ENCODE peak calls at places on chromosomes 7 and 10, in nine cellular contexts. S is thoracic aorta; B is lung; Z is lower lobe of right lung; P is H9; J is heart right ventricle; H is right atrium auricular region; D is CD4-positive, alpha-beta memory T cell; F is breast epithelium. T is an unnamed sample. For H3K4me1 and H3K9me3, the result is how much of the 10 kb centered on the place peaks cover.

GRCh38 chr10:63866075-63866746 is 345.0 kb downstream of the REEP3 start:
- DNase-seq in B (peak), D (peak), H (no peak), Z (no peak), S (no peak), F (no peak), P (peak), J (peak), T (peak)

GRCh38 chr7:26990268-26990667 is 105.5 kb downstream of the HOXA1 start:
- DNase-seq in J (no peak), B (no peak), P (no peak), F (no peak), Z (no peak), D (no peak), S (no peak), H (no peak), T (no peak)

GRCh38 chr7:76220185-76221057 is 18.7 kb downstream of the SRRM3 start:
- DNase-seq in J (no peak), D (no peak), Z (no peak), P (peak), H (no peak), F (no peak), B (no peak), S (no peak), T (no peak)

GRCh38 chr10:27536437-27536836 is 32.3 kb downstream of the RAB18 start:
- DNase-seq in P (no peak), Z (no peak), D (no peak), F (no peak), B (no peak), H (no peak), J (no peak), S (no peak), T (no peak)

GRCh38 chr7:75795831-75796285 is 17.7 kb downstream of the CCL24 start:
- DNase-seq in J (peak), Z (peak), B (peak), F (no peak), S (no peak), D (no peak), H (peak), P (no peak), T (no peak)

GRCh38 chr10:26448706-26449435 is 10.7 kb downstream of the APBB1IP start:
- DNase-seq in J (no peak), H (no peak), F (no peak), S (no peak), D (peak), P (no peak), B (no peak), Z (no peak), T (peak)

GRCh38 chr10:13225601-13226000 is 8.6 kb downstream of the UCMA start:
- DNase-seq in P (no peak), D (no peak), S (no peak), F (no peak), J (no peak), H (no peak), Z (no peak), B (no peak), T (no peak)

GRCh38 chr10:43236176-43236850 is 30.6 kb downstream of the RASGEF1A start:
- DNase-seq in B (no peak), S (no peak), P (no peak), D (no peak), Z (peak), F (no peak), H (peak), J (no peak), T (peak)

GRCh38 chr7:127587663-127588018 is 570 bp upstream of the ARF5 start:
- DNase-seq in D (no peak), P (no peak), B (no peak), J (peak), H (no peak), Z (no peak), S (no peak), F (no peak), T (no peak)

GRCh38 chr10:102347236-102347828 is 48.2 kb upstream of the NFKB2 start:
- DNase-seq in H (peak), D (no peak), S (no peak), J (peak), F (peak), Z (peak), B (peak), P (peak), T (no peak)

GRCh38 chr10:69976795-69977546 is 75.7 kb upstream of the MACROH2A2 start:
- DNase-seq in H (no peak), P (no peak), S (no peak), D (no peak), Z (no peak), B (no peak), F (no peak), J (no peak), T (no peak)

GRCh38 chr7:122143376-122143750 is 686 bp downstream of the AASS start:
- DNase-seq in H (peak), Z (no peak), D (no peak), B (no peak), P (no peak), F (peak), J (peak), S (no peak), T (no peak)

GRCh38 chr7:55534262-55534915 is 37.9 kb downstream of the VOPP1 start:
- DNase-seq in D (peak), P (no peak), H (no peak), B (peak), F (no peak), Z (peak), S (no peak), J (peak), T (peak)

GRCh38 chr7:44064791-44065430 is 456 bp downstream of the PGAM2 start:
- DNase-seq in S (no peak), B (no peak), P (no peak), Z (peak), J (no peak), D (no peak), F (peak), H (no peak), T (no peak)

GRCh38 chr10:132503581-132504421 is 33.8 kb upstream of the INPP5A start:
- DNase-seq in F (peak), P (no peak), B (no peak), D (no peak), Z (peak), H (no peak), S (no peak), J (no peak), T (no peak)

GRCh38 chr7:129295015-129295423 is 70.2 kb downstream of the AHCYL2 start:
- DNase-seq in P (no peak), Z (no peak), D (no peak), B (no peak), F (no peak), S (no peak), H (no peak), J (no peak), T (no peak)

GRCh38 chr7:95772298-95772770 is at the start of gene DYNC1I1:
- DNase-seq in P (peak), B (peak), S (peak), F (no peak), H (peak), D (no peak), J (peak), Z (peak), T (no peak)

GRCh38 chr7:90271753-90272152 is 26.8 kb downstream of the CFAP69 start:
- DNase-seq in H (no peak), J (no peak), D (no peak), Z (no peak), B (no peak), P (no peak), F (no peak), S (no peak), T (no peak)

GRCh38 chr7:120272896-120273475 is at the start of gene KCND2:
- DNase-seq in S (no peak), Z (no peak), F (no peak), B (no peak), H (no peak), D (no peak), P (peak), J (no peak), T (no peak)

GRCh38 chr10:14750900-14751575 is 23.7 kb downstream of the FAM107B start:
- DNase-seq in H (no peak), P (no peak), S (no peak), F (no peak), J (peak), Z (no peak), B (no peak), D (no peak), T (no peak)

GRCh38 chr10:17923728-17924127 is 28.0 kb upstream of the SLC39A12 start:
- DNase-seq in F (no peak), Z (no peak), S (peak), P (no peak), J (no peak), D (no peak), B (peak), H (no peak), T (no peak)

GRCh38 chr7:54541941-54542618 is at the start of gene VSTM2A:
- DNase-seq in S (no peak), H (no peak), Z (no peak), P (peak), D (no peak), B (no peak), J (no peak), F (no peak), T (no peak)

GRCh38 chr10:113108180-113108835 is 158.3 kb downstream of the TCF7L2 start:
- DNase-seq in H (no peak), S (no peak), Z (peak), D (peak), B (no peak), J (no peak), F (no peak), P (peak), T (no peak)

GRCh38 chr7:47480576-47481538 is 101.1 kb downstream of the TNS3 start:
- DNase-seq in H (no peak), P (peak), S (no peak), J (no peak), B (no peak), F (no peak), Z (no peak), D (no peak), T (no peak)

GRCh38 chr7:88218836-88219605 is 817 bp downstream of the SRI start:
- DNase-seq in D (peak), B (peak), F (peak), P (peak), Z (peak), S (no peak), H (peak), J (peak), T (peak)

GRCh38 chr10:70440296-70441160 is 953 bp downstream of the NODAL start:
- DNase-seq in J (no peak), Z (no peak), B (no peak), F (no peak), D (peak), H (no peak), P (peak), S (no peak), T (no peak)

GRCh38 chr10:79053481-79054202 is 15.1 kb upstream of the ZMIZ1 start:
- DNase-seq in P (no peak), H (no peak), J (no peak), D (no peak), Z (peak), F (peak), S (no peak), B (no peak), T (no peak)

GRCh38 chr7:150357277-150357676 is 11.3 kb upstream of the REPIN1 start:
- DNase-seq in D (peak), F (no peak), P (no peak), H (no peak), Z (no peak), B (no peak), S (no peak), J (no peak), T (peak)

GRCh38 chr7:75743455-75743859 is 4.7 kb upstream of the HIP1 start:
- DNase-seq in P (no peak), S (no peak), D (no peak), F (no peak), Z (no peak), H (no peak), B (no peak), J (peak), T (no peak)

GRCh38 chr7:41779918-41780317 is 77.0 kb upstream of the INHBA start:
- DNase-seq in Z (no peak), H (no peak), B (no peak), P (no peak), S (no peak), D (no peak), J (no peak), F (no peak), T (no peak)

GRCh38 chr7:107631588-107631987 is 29.0 kb upstream of the SLC26A4 start:
- DNase-seq in Z (no peak), H (no peak), P (no peak), D (no peak), B (no peak), J (no peak), F (no peak), S (no peak), T (no peak)

GRCh38 chr7:3005257-3005656 is 38.4 kb downstream of the CARD11 start:
- DNase-seq in S (no peak), F (peak), H (no peak), Z (no peak), P (no peak), D (no peak), J (no peak), B (no peak), T (no peak)

GRCh38 chr7:141071260-141071854 is 2.5 kb upstream of the TMEM178B start:
- DNase-seq in B (no peak), H (no peak), F (no peak), D (peak), S (no peak), J (peak), Z (no peak), P (peak), T (no peak)

GRCh38 chr7:99313204-99313573 is 12.5 kb upstream of the ARPC1A start:
- DNase-seq in J (no peak), B (no peak), D (no peak), F (no peak), P (no peak), S (no peak), Z (no peak), H (no peak), T (no peak)

GRCh38 chr7:135601182-135601581 is 43.5 kb downstream of the NUP205 start:
- DNase-seq in P (no peak), S (no peak), J (no peak), F (no peak), Z (no peak), H (no peak), B (no peak), D (no peak), T (no peak)

GRCh38 chr10:89861584-89862287 is 160.3 kb downstream of the KIF20B start:
- DNase-seq in Z (no peak), P (no peak), S (no peak), J (no peak), D (no peak), B (peak), F (no peak), H (no peak), T (no peak)

GRCh38 chr10:82750538-82750937 is 875.5 kb downstream of the NRG3 start:
- DNase-seq in D (no peak), P (no peak), Z (no peak), F (no peak), H (no peak), S (no peak), J (no peak), B (no peak), T (no peak)

GRCh38 chr10:84388148-84388547 is 59.8 kb downstream of the CCSER2 start:
- DNase-seq in P (no peak), S (no peak), Z (no peak), B (no peak), H (no peak), F (no peak), D (no peak), J (no peak), T (no peak)

GRCh38 chr10:96047004-96047649 is 3.7 kb downstream of the CCNJ start:
- DNase-seq in D (no peak), J (no peak), P (no peak), Z (no peak), S (no peak), F (no peak), B (no peak), H (no peak), T (no peak)
- H3K4me1 ChIP-seq in D (under half), J (under half), P (under half), Z (under half), S (under half), F (under half), B (under half), H (under half), T (under half)

DNA sequence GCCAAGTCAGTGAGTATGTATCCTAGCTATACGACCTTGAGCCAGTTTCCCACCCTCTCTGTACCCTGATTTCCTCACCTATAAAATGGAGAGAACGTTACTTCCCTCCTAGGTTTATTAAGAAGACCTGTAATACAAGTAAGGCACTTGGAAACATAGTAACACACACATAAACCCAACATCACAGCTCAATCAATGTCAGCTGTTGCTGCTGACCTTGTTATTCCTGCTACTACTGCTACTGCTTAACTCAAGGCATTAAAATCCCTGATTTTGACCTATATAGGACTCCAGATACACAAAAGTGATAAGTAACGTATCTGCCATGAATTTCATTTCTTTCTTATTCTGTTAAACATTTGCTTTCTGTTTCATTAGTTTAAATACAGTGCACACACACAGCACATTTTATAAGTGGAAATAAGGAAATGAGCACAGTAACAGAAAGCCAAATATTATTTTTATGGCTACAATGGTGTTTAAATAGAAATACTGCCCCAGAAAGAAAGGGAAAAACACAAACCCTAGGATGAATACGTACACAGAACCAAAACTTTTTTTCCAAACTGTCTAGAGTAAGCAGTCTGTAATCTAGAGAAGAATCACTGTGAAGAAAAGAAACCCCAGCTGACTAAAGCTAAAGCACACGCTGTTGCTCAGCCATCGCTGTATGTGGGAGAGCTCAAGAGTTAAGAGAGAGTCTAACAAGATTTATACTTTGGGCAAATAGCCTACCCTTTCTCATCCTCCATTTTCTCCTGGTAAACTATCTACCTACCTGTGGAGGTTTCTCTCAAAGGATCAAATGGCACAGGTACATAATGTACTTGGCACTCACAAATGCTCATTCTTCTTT is 19.0 kb downstream of the NAPEPLD start:
- DNase-seq in B (no peak), Z (no peak), F (no peak), S (no peak), J (no peak), H (no peak), D (no peak), P (no peak), T (no peak)
- H3K27ac ChIP-seq in B (no peak), Z (no peak), F (no peak), S (peak), J (no peak), H (no peak), D (no peak), P (no peak), T (no peak)

GRCh38 chr7:147012670-147013069 is 896.1 kb downstream of the CNTNAP2 start:
- DNase-seq in S (no peak), D (no peak), F (no peak), J (no peak), B (no peak), Z (no peak), H (no peak), P (no peak), T (no peak)

GRCh38 chr7:147015999-147016398 is 899.4 kb downstream of the CNTNAP2 start:
- DNase-seq in H (no peak), J (no peak), P (no peak), F (no peak), Z (no peak), S (no peak), D (no peak), B (no peak), T (no peak)

GRCh38 chr7:147014596-147014995 is 898.0 kb downstream of the CNTNAP2 start:
- DNase-seq in S (no peak), Z (no peak), P (no peak), J (no peak), D (no peak), B (no peak), F (no peak), H (no peak), T (no peak)

GRCh38 chr7:147008530-147008929 is 891.9 kb downstream of the CNTNAP2 start:
- DNase-seq in D (no peak), P (no peak), H (no peak), B (no peak), S (no peak), Z (no peak), F (no peak), J (no peak), T (no peak)

GRCh38 chr7:147013820-147014219 is 897.2 kb downstream of the CNTNAP2 start:
- DNase-seq in F (no peak), D (no peak), B (no peak), Z (no peak), S (no peak), P (no peak), J (peak), H (no peak), T (no peak)
- H3K9me3 ChIP-seq in F (under half), D (under half), B (under half), Z (under half), S (under half), P (under half), J (under half), H (under half), T (under half)

DNA sequence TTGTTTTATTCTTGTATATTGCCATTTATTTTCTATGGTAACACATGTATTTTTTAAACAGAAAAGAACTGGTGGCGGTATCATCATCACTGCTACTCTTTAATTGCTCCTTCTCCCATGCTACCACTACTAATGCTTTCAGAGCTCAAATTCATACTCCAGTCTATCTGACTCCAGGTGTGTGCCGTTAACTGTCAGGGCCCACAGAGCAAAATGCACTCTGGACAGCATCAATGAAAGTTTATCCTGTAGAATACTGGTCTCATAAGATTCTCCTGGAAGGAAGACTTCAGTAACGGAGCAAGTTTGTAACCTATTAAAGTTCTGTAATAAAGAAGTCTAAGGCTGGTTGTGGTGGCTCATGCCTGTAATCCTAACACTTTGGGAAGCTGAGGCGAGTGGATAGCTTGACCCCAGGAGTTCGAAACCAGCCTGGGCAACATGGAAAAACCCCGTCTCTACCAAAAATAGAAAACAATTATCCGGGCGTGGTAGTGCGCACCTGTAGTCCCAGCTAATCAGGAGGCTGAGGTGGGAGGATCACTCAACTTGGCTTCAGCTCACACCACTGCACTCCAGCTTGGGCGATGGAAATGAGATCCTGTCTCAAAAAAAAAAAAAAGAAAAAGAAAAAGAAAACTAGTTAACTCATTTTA is 18.4 kb downstream of the ZNRF2 start:
- DNase-seq in J (no peak), F (no peak), B (no peak), D (no peak), H (no peak), P (no peak), S (no peak), Z (no peak), T (no peak)
- H3K4me1 ChIP-seq in J (half or more), F (under half), B (under half), D (half or more), H (under half), P (under half), S (under half), Z (under half), T (under half)

DNA sequence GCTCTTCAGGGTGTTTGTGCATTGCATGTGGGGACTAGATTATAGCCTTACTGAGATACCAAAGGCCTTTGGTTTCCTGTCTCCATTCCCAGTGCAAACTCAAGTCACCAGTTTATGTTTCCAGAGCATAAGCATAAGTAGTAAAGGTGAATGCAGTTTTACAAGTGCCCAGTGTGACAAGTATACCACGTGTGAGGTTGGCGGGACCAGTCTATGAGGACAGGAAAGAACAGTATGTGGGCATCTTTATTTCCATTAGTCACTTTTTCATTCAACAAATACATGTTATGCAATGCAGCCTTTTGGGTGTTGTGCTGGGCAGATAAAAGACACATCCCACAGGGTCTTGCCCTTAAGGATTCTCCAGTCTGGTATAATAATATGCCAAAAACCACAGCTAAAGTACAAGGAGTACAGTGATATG is 146.5 kb downstream of the ARID5B start:
- DNase-seq in J (no peak), Z (no peak), B (no peak), H (no peak), F (no peak), P (no peak), D (no peak), S (no peak), T (no peak)
- H3K27ac ChIP-seq in J (peak), Z (peak), B (peak), H (peak), F (peak), P (no peak), D (peak), S (peak), T (no peak)

T was measured in CD8-positive, alpha-beta T cell.